ENCODE peak calls at places on chromosomes 1 and 21, in four cellular contexts. C, V, J and K are unnamed samples.

GRCh38 chr1:154741327-154741726 is 128.8 kb downstream of the KCNN3 start:
- DNase-seq in C (no peak), V (no peak), J (no peak), K (no peak)

GRCh38 chr1:57576750-57577149 is 152.9 kb upstream of the DAB1 start:
- DNase-seq in C (no peak), V (no peak), J (no peak), K (no peak)

GRCh38 chr1:173354937-173355280 is 122.2 kb upstream of the PRDX6 start:
- DNase-seq in C (no peak), V (no peak), J (no peak), K (no peak)

GRCh38 chr1:186210258-186210657 is 164.8 kb downstream of the TPR start:
- DNase-seq in C (no peak), V (no peak), J (no peak), K (no peak)

GRCh38 chr1:2155788-2156187 is 38.8 kb downstream of the FAAP20 start:
- DNase-seq in C (no peak), V (no peak), J (no peak), K (no peak)

GRCh38 chr1:177948336-177948972 is 21.4 kb downstream of the SEC16B start:
- DNase-seq in C (peak), V (peak), J (no peak), K (no peak)

GRCh38 chr1:31977361-31978131 is 36.1 kb upstream of the KHDRBS1 start:
- DNase-seq in C (peak), V (no peak), J (no peak), K (peak)

GRCh38 chr21:38323721-38324591 is 67.2 kb downstream of the KCNJ15 start:
- DNase-seq in C (no peak), V (no peak), J (no peak), K (no peak)

GRCh38 chr21:27134513-27134912 is 167.6 kb upstream of the ADAMTS5 start:
- DNase-seq in C (no peak), V (no peak), J (no peak), K (no peak)

GRCh38 chr1:115332813-115333608 is 5.0 kb downstream of the NGF start:
- DNase-seq in C (peak), V (no peak), J (no peak), K (no peak)

GRCh38 chr1:20400341-20401177 is 85.5 kb downstream of the CAMK2N1 start:
- DNase-seq in C (no peak), V (no peak), J (no peak), K (no peak)

GRCh38 chr1:94821636-94822305 is 1.6 kb downstream of the SLC44A3 start:
- DNase-seq in C (no peak), V (no peak), J (no peak), K (no peak)